ENCODE peak calls at places on chromosomes 4 and X, in five cellular contexts. One of them, this sample, is unnamed.

GRCh38 chrX:17459008-17459407 is 84.0 kb downstream of the NHS start:
- DNase-seq in OCI-M1: no peak
- DNase-seq in nucleus accumbens: no peak
- DNase-seq in left lung: no peak
- DNase-seq in activated CD8-positive, alpha-beta memory T cell treated with anti-CD3 and anti-CD28 coated beads for 48 hours: no peak
- DNase-seq in this sample: no peak

GRCh38 chrX:63920875-63921274 is 135.9 kb upstream of the ARHGEF9 start:
- DNase-seq in nucleus accumbens: no peak
- DNase-seq in activated CD8-positive, alpha-beta memory T cell treated with anti-CD3 and anti-CD28 coated beads for 48 hours: no peak
- DNase-seq in OCI-M1: no peak
- DNase-seq in left lung: no peak
- DNase-seq in this sample: no peak

GRCh38 chr4:94544811-94545210 is 93.1 kb downstream of the PDLIM5 start:
- DNase-seq in OCI-M1: no peak
- DNase-seq in nucleus accumbens: no peak
- DNase-seq in left lung: no peak
- DNase-seq in activated CD8-positive, alpha-beta memory T cell treated with anti-CD3 and anti-CD28 coated beads for 48 hours: no peak
- DNase-seq in this sample: no peak

GRCh38 chr4:148300877-148301276 is 141.3 kb downstream of the NR3C2 start:
- DNase-seq in left lung: no peak
- DNase-seq in nucleus accumbens: no peak
- DNase-seq in activated CD8-positive, alpha-beta memory T cell treated with anti-CD3 and anti-CD28 coated beads for 48 hours: no peak
- DNase-seq in OCI-M1: peak; percentile 73
- DNase-seq in this sample: no peak

GRCh38 chrX:39484669-39485068 is 613.1 kb downstream of the BCOR start:
- DNase-seq in OCI-M1: no peak
- DNase-seq in nucleus accumbens: peak; percentile 13
- DNase-seq in activated CD8-positive, alpha-beta memory T cell treated with anti-CD3 and anti-CD28 coated beads for 48 hours: no peak
- DNase-seq in left lung: no peak
- DNase-seq in this sample: no peak

GRCh38 chr4:2950221-2950989 is 12.8 kb downstream of the NOP14 start:
- DNase-seq in OCI-M1: no peak
- DNase-seq in activated CD8-positive, alpha-beta memory T cell treated with anti-CD3 and anti-CD28 coated beads for 48 hours: no peak
- DNase-seq in left lung: peak; percentile 48
- DNase-seq in nucleus accumbens: no peak
- DNase-seq in this sample: no peak

GRCh38 chr4:66489783-66490452 is 819.6 kb upstream of the EPHA5 start:
- DNase-seq in nucleus accumbens: no peak
- DNase-seq in OCI-M1: no peak
- DNase-seq in left lung: no peak
- DNase-seq in activated CD8-positive, alpha-beta memory T cell treated with anti-CD3 and anti-CD28 coated beads for 48 hours: no peak
- DNase-seq in this sample: no peak

GRCh38 chr4:96729641-96730040 is 889.7 kb downstream of the PDHA2 start:
- DNase-seq in activated CD8-positive, alpha-beta memory T cell treated with anti-CD3 and anti-CD28 coated beads for 48 hours: no peak
- DNase-seq in nucleus accumbens: no peak
- DNase-seq in left lung: no peak
- DNase-seq in OCI-M1: no peak
- DNase-seq in this sample: no peak

GRCh38 chr4:126583509-126583908 is 1049.2 kb upstream of the INTU start:
- DNase-seq in nucleus accumbens: no peak
- DNase-seq in left lung: no peak
- DNase-seq in activated CD8-positive, alpha-beta memory T cell treated with anti-CD3 and anti-CD28 coated beads for 48 hours: no peak
- DNase-seq in OCI-M1: peak; percentile 72
- DNase-seq in this sample: no peak

GRCh38 chr4:831483-831805 is 5.5 kb upstream of the CPLX1 start:
- DNase-seq in nucleus accumbens: no peak
- DNase-seq in left lung: peak; percentile 42
- DNase-seq in OCI-M1: no peak
- DNase-seq in activated CD8-positive, alpha-beta memory T cell treated with anti-CD3 and anti-CD28 coated beads for 48 hours: no peak
- DNase-seq in this sample: no peak

GRCh38 chr4:23455482-23455881 is 434.4 kb downstream of the PPARGC1A start:
- DNase-seq in activated CD8-positive, alpha-beta memory T cell treated with anti-CD3 and anti-CD28 coated beads for 48 hours: no peak
- DNase-seq in nucleus accumbens: no peak
- DNase-seq in left lung: no peak
- DNase-seq in OCI-M1: no peak
- DNase-seq in this sample: no peak

GRCh38 chrX:69021561-69021960 is 143.7 kb downstream of the PJA1 start:
- DNase-seq in OCI-M1: no peak
- DNase-seq in activated CD8-positive, alpha-beta memory T cell treated with anti-CD3 and anti-CD28 coated beads for 48 hours: no peak
- DNase-seq in left lung: no peak
- DNase-seq in nucleus accumbens: no peak
- DNase-seq in this sample: no peak

GRCh38 chrX:10008483-10009056 is 41.4 kb downstream of the CLDN34 start:
- DNase-seq in nucleus accumbens: no peak
- DNase-seq in OCI-M1: no peak
- DNase-seq in left lung: no peak
- DNase-seq in activated CD8-positive, alpha-beta memory T cell treated with anti-CD3 and anti-CD28 coated beads for 48 hours: no peak
- DNase-seq in this sample: no peak

GRCh38 chr4:166658585-166658984 is 575.7 kb downstream of the SPOCK3 start:
- DNase-seq in activated CD8-positive, alpha-beta memory T cell treated with anti-CD3 and anti-CD28 coated beads for 48 hours: no peak
- DNase-seq in nucleus accumbens: no peak
- DNase-seq in OCI-M1: no peak
- DNase-seq in left lung: no peak
- DNase-seq in this sample: no peak

GRCh38 chrX:153970398-153971123 is 1.1 kb downstream of the HCFC1 start:
- DNase-seq in left lung: no peak
- DNase-seq in nucleus accumbens: peak; percentile 67
- DNase-seq in activated CD8-positive, alpha-beta memory T cell treated with anti-CD3 and anti-CD28 coated beads for 48 hours: no peak
- DNase-seq in OCI-M1: peak; percentile 79
- DNase-seq in this sample: no peak

GRCh38 chr4:149531861-149532260 is 283.8 kb downstream of the IQCM start:
- DNase-seq in nucleus accumbens: no peak
- DNase-seq in activated CD8-positive, alpha-beta memory T cell treated with anti-CD3 and anti-CD28 coated beads for 48 hours: no peak
- DNase-seq in left lung: no peak
- DNase-seq in OCI-M1: peak; percentile 87
- DNase-seq in this sample: no peak

GRCh38 chr4:138113819-138114415 is 128.2 kb downstream of the SLC7A11 start:
- DNase-seq in left lung: no peak
- DNase-seq in OCI-M1: no peak
- DNase-seq in activated CD8-positive, alpha-beta memory T cell treated with anti-CD3 and anti-CD28 coated beads for 48 hours: no peak
- DNase-seq in nucleus accumbens: no peak
- DNase-seq in this sample: no peak

GRCh38 chr4:26780524-26780923 is 80.1 kb upstream of the STIM2 start:
- DNase-seq in nucleus accumbens: no peak
- DNase-seq in left lung: no peak
- DNase-seq in OCI-M1: no peak
- DNase-seq in activated CD8-positive, alpha-beta memory T cell treated with anti-CD3 and anti-CD28 coated beads for 48 hours: no peak
- DNase-seq in this sample: no peak

GRCh38 chr4:24456431-24456830 is 127.9 kb downstream of the DHX15 start:
- DNase-seq in left lung: no peak
- DNase-seq in nucleus accumbens: no peak
- DNase-seq in activated CD8-positive, alpha-beta memory T cell treated with anti-CD3 and anti-CD28 coated beads for 48 hours: no peak
- DNase-seq in OCI-M1: no peak
- DNase-seq in this sample: no peak